ENCODE peak calls at places on chromosomes 6 and 20, in five cellular contexts. One of them, this sample, is unnamed.

GRCh38 chr6:118648866-118649554 is 2.4 kb downstream of the CEP85L start:
- DNase-seq in H1: no peak
- DNase-seq in K562: no peak
- DNase-seq in GM12878: no peak
- DNase-seq in HepG2: no peak
- DNase-seq in this sample: no peak

GRCh38 chr6:12813321-12813720 is 96.8 kb downstream of the PHACTR1 start:
- DNase-seq in H1: no peak
- DNase-seq in K562: no peak
- DNase-seq in GM12878: no peak
- DNase-seq in HepG2: no peak
- DNase-seq in this sample: no peak

GRCh38 chr6:99467509-99468106 is 42.5 kb upstream of the PNISR start:
- DNase-seq in H1: no peak
- DNase-seq in K562: peak
- DNase-seq in GM12878: no peak
- DNase-seq in HepG2: peak
- DNase-seq in this sample: no peak

GRCh38 chr6:69867075-69867911 is 937 bp downstream of the COL19A1 start:
- DNase-seq in H1: no peak
- DNase-seq in K562: peak
- DNase-seq in GM12878: no peak
- DNase-seq in HepG2: peak
- DNase-seq in this sample: peak

GRCh38 chr6:46719099-46719498 is 16.1 kb downstream of the PLA2G7 start:
- DNase-seq in H1: no peak
- DNase-seq in K562: no peak
- DNase-seq in GM12878: no peak
- DNase-seq in HepG2: no peak
- DNase-seq in this sample: no peak

GRCh38 chr20:36526521-36527011 is 14.8 kb upstream of the MYL9 start:
- DNase-seq in H1: no peak
- DNase-seq in K562: no peak
- DNase-seq in GM12878: no peak
- DNase-seq in HepG2: no peak
- DNase-seq in this sample: no peak

GRCh38 chr20:17936791-17937687 is 31.6 kb downstream of the SNX5 start:
- DNase-seq in H1: no peak
- DNase-seq in K562: no peak
- DNase-seq in GM12878: no peak
- DNase-seq in HepG2: no peak
- DNase-seq in this sample: no peak

GRCh38 chr20:1722513-1723050 is 65.0 kb upstream of the SIRPG start:
- DNase-seq in H1: no peak
- DNase-seq in K562: no peak
- DNase-seq in GM12878: no peak
- DNase-seq in HepG2: no peak
- DNase-seq in this sample: no peak

GRCh38 chr6:12266571-12266970 is 23.6 kb upstream of the EDN1 start:
- DNase-seq in H1: no peak
- DNase-seq in K562: no peak
- DNase-seq in GM12878: no peak
- DNase-seq in HepG2: no peak
- DNase-seq in this sample: no peak

GRCh38 chr6:144362042-144363018 is 77.2 kb downstream of the UTRN start:
- DNase-seq in H1: no peak
- DNase-seq in K562: no peak
- DNase-seq in GM12878: no peak
- DNase-seq in HepG2: peak
- DNase-seq in this sample: no peak

GRCh38 chr6:109165392-109165964 is 70.2 kb downstream of the CEP57L1 start:
- DNase-seq in H1: no peak
- DNase-seq in K562: peak
- DNase-seq in GM12878: no peak
- DNase-seq in HepG2: peak
- DNase-seq in this sample: no peak

GRCh38 chr20:13458860-13459451 is 179.8 kb downstream of the TASP1 start:
- DNase-seq in H1: no peak
- DNase-seq in K562: peak
- DNase-seq in GM12878: no peak
- DNase-seq in HepG2: peak
- DNase-seq in this sample: peak

GRCh38 chr20:31560900-31561598 is 44.0 kb upstream of the ID1 start:
- DNase-seq in H1: no peak
- DNase-seq in K562: no peak
- DNase-seq in GM12878: no peak
- DNase-seq in HepG2: no peak
- DNase-seq in this sample: no peak

GRCh38 chr20:21808863-21809664 is 103.6 kb downstream of the PAX1 start:
- DNase-seq in H1: peak
- DNase-seq in K562: peak
- DNase-seq in GM12878: no peak
- DNase-seq in HepG2: peak
- DNase-seq in this sample: peak

GRCh38 chr20:38460040-38460623 is 12.5 kb upstream of the RALGAPB start:
- DNase-seq in H1: no peak
- DNase-seq in K562: peak
- DNase-seq in GM12878: no peak
- DNase-seq in HepG2: peak
- DNase-seq in this sample: no peak

GRCh38 chr6:90393232-90393884 is 96.7 kb upstream of the BACH2 start:
- DNase-seq in H1: peak
- DNase-seq in K562: peak
- DNase-seq in GM12878: no peak
- DNase-seq in HepG2: peak
- DNase-seq in this sample: peak

GRCh38 chr20:46375771-46376170 is 30.6 kb downstream of the ELMO2 start:
- DNase-seq in H1: no peak
- DNase-seq in K562: no peak
- DNase-seq in GM12878: no peak
- DNase-seq in HepG2: no peak
- DNase-seq in this sample: no peak

GRCh38 chr6:158938811-158939254 is 61.2 kb downstream of the RSPH3 start:
- DNase-seq in H1: no peak
- DNase-seq in K562: peak
- DNase-seq in GM12878: no peak
- DNase-seq in HepG2: no peak
- DNase-seq in this sample: peak

GRCh38 chr6:78810698-78811097 is 56.7 kb upstream of the IRAK1BP1 start:
- DNase-seq in H1: no peak
- DNase-seq in K562: no peak
- DNase-seq in GM12878: no peak
- DNase-seq in HepG2: no peak
- DNase-seq in this sample: no peak

GRCh38 chr6:27174958-27175357 is 72.5 kb upstream of the PRSS16 start:
- DNase-seq in H1: no peak
- DNase-seq in K562: peak
- DNase-seq in GM12878: no peak
- DNase-seq in HepG2: no peak
- DNase-seq in this sample: no peak

GRCh38 chr6:81376745-81377144 is 375.7 kb downstream of the TENT5A start:
- DNase-seq in H1: no peak
- DNase-seq in K562: no peak
- DNase-seq in GM12878: no peak
- DNase-seq in HepG2: no peak
- DNase-seq in this sample: no peak

DNA sequence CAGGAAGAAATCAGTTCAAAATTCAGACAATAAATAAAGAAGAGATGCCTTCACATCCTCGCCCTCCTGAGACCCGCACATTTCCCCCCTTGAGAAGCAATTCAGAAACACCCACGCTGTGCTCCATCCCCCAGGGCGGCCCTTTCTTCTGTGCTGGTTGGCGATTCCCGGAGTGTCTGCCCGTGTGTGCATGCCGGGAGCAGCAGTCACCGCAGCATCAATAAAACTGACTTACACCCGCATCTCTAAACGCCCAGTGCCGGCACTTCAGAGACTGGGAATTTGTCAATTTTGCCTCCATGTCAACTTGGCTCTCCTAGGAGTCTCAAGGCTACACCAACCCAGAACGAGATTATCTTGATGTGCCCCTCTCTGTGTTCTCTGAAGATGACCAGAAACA is 67.4 kb upstream of the TRAF3IP2 start:
- DNase-seq in H1: no peak
- DNase-seq in K562: no peak
- DNase-seq in GM12878: no peak
- DNase-seq in HepG2: no peak
- DNase-seq in this sample: no peak
- TF ChIP-seq ATF2 in H1: no peak
- TF ChIP-seq ATF2 in K562: no peak
- TF ChIP-seq ATF2 in GM12878: no peak
- TF ChIP-seq ATF2 in HepG2: no peak
- TF ChIP-seq ATF2 in this sample: no peak

GRCh38 chr6:3504354-3504753 is 47.5 kb upstream of the SLC22A23 start:
- DNase-seq in H1: no peak
- DNase-seq in K562: no peak
- DNase-seq in GM12878: no peak
- DNase-seq in HepG2: peak
- DNase-seq in this sample: no peak

GRCh38 chr6:3501826-3502505 is 45.1 kb upstream of the SLC22A23 start:
- DNase-seq in H1: no peak
- DNase-seq in K562: no peak
- DNase-seq in GM12878: no peak
- DNase-seq in HepG2: peak
- DNase-seq in this sample: no peak

GRCh38 chr6:3496395-3496794 is 39.5 kb upstream of the SLC22A23 start:
- DNase-seq in H1: no peak
- DNase-seq in K562: no peak
- DNase-seq in GM12878: no peak
- DNase-seq in HepG2: no peak
- DNase-seq in this sample: no peak

GRCh38 chr6:3499603-3500002 is 42.8 kb upstream of the SLC22A23 start:
- DNase-seq in H1: no peak
- DNase-seq in K562: no peak
- DNase-seq in GM12878: no peak
- DNase-seq in HepG2: no peak
- DNase-seq in this sample: no peak

GRCh38 chr6:3500262-3501001 is 43.6 kb upstream of the SLC22A23 start:
- DNase-seq in H1: no peak
- DNase-seq in K562: no peak
- DNase-seq in GM12878: no peak
- DNase-seq in HepG2: peak
- DNase-seq in this sample: no peak
- TF ChIP-seq CREB1 in H1: no peak
- TF ChIP-seq CREB1 in K562: no peak
- TF ChIP-seq CREB1 in GM12878: no peak
- TF ChIP-seq CREB1 in HepG2: no peak
- TF ChIP-seq CREB1 in this sample: no peak

GRCh38 chr20:48745330-48745729 is 82.5 kb downstream of the PREX1 start:
- DNase-seq in H1: no peak
- DNase-seq in K562: no peak
- DNase-seq in GM12878: no peak
- DNase-seq in HepG2: no peak
- DNase-seq in this sample: no peak
- TF ChIP-seq ATF2 in H1: no peak
- TF ChIP-seq ATF2 in K562: no peak
- TF ChIP-seq ATF2 in GM12878: no peak
- TF ChIP-seq ATF2 in HepG2: no peak
- TF ChIP-seq ATF2 in this sample: no peak

DNA sequence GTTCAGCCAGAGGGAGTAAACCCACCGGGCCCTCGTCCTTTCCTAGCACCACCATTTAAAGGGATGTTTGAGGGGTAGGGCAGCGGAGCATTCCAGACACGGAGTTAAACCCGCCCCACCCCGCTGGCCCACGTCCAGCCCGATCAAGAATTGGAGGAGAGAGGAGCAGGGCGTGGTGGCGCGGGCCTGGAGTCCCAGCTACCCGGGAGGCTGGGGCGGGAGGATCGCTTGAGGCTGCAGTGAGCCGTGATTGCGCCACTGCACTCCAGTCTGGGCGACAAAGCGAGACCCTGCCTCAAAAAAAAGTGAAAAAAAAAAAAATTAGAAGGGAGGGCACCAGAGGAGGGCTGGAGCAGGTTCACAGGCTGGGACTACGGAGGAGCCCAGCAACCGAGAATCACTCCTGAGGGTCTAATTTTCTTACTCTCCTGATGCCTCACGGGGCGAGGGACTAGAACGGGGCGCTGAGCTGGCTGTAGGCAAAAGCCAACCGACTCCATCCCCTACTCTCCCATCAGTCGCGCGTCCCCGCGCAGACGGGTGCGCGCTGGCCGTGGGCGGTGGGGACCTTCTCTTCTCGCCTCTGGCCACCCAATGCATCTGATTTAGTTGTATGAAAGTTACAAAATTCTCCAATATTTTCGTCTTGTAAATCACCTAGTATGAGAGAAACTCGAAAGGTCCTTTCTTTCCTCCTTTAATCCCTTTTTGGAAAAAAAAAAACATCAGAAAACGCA is 6.1 kb upstream of the HSPA1B start:
- DNase-seq in H1: no peak
- DNase-seq in K562: peak
- DNase-seq in GM12878: no peak
- DNase-seq in HepG2: no peak
- DNase-seq in this sample: peak
- TF ChIP-seq CREB1 in H1: peak
- TF ChIP-seq CREB1 in K562: no peak
- TF ChIP-seq CREB1 in GM12878: no peak
- TF ChIP-seq CREB1 in HepG2: no peak
- TF ChIP-seq CREB1 in this sample: no peak

GRCh38 chr6:138568997-138569396 is 69.7 kb upstream of the NHSL1 start:
- DNase-seq in H1: no peak
- DNase-seq in K562: no peak
- DNase-seq in GM12878: no peak
- DNase-seq in HepG2: no peak
- DNase-seq in this sample: no peak

GRCh38 chr6:138571174-138571573 is 71.9 kb upstream of the NHSL1 start:
- DNase-seq in H1: no peak
- DNase-seq in K562: no peak
- DNase-seq in GM12878: no peak
- DNase-seq in HepG2: peak
- DNase-seq in this sample: no peak

GRCh38 chr6:138570716-138571020 is 71.4 kb upstream of the NHSL1 start:
- DNase-seq in H1: no peak
- DNase-seq in K562: no peak
- DNase-seq in GM12878: no peak
- DNase-seq in HepG2: peak
- DNase-seq in this sample: no peak

GRCh38 chr6:138569554-138569953 is 70.3 kb upstream of the NHSL1 start:
- DNase-seq in H1: no peak
- DNase-seq in K562: no peak
- DNase-seq in GM12878: no peak
- DNase-seq in HepG2: no peak
- DNase-seq in this sample: no peak

GRCh38 chr6:138569970-138570715 is 70.8 kb upstream of the NHSL1 start:
- DNase-seq in H1: no peak
- DNase-seq in K562: no peak
- DNase-seq in GM12878: no peak
- DNase-seq in HepG2: peak
- DNase-seq in this sample: no peak
- TF ChIP-seq ATF2 in H1: no peak
- TF ChIP-seq ATF2 in K562: no peak
- TF ChIP-seq ATF2 in GM12878: no peak
- TF ChIP-seq ATF2 in HepG2: no peak
- TF ChIP-seq ATF2 in this sample: no peak

This sample was measured in WTC11.